ENCODE peak calls at places on chromosomes 7 and 10, in eight cellular contexts. X, R, B, H, O, Y, I and J are unnamed samples.

GRCh38 chr10:110834622-110835219 is 37.0 kb upstream of the PDCD4 start:
- DNase-seq in Y (no peak), R (no peak), I (no peak), X (no peak), O (no peak), B (peak), H (no peak), J (peak)

GRCh38 chr10:103542764-103543616 is 49.5 kb downstream of the NEURL1 start:
- DNase-seq in B (peak), I (peak), R (peak), H (no peak), X (no peak), O (peak), Y (peak), J (peak)

GRCh38 chr10:59622320-59622901 is 87.2 kb downstream of the SLC16A9 start:
- DNase-seq in X (peak), H (peak), I (peak), B (peak), Y (peak), R (peak), O (peak), J (peak)

GRCh38 chr7:140200102-140200989 is 23.6 kb upstream of the KDM7A start:
- DNase-seq in Y (no peak), O (no peak), R (no peak), B (peak), H (no peak), I (peak), X (peak), J (peak)

GRCh38 chr10:102645741-102646609 is 1.7 kb downstream of the TRIM8 start:
- DNase-seq in H (peak), B (peak), R (peak), I (peak), Y (peak), O (peak), X (peak), J (peak)

GRCh38 chr10:64733980-64734379 is 1212.8 kb downstream of the REEP3 start:
- DNase-seq in I (peak), R (peak), O (peak), Y (peak), X (peak), B (peak), H (no peak), J (peak)

GRCh38 chr7:2787251-2787968 is 56.7 kb downstream of the GNA12 start:
- DNase-seq in O (no peak), R (no peak), B (peak), H (no peak), X (no peak), I (no peak), Y (no peak), J (no peak)

GRCh38 chr7:119964640-119965542 is 308.1 kb upstream of the KCND2 start:
- DNase-seq in H (no peak), R (no peak), X (no peak), O (no peak), Y (no peak), I (peak), B (peak), J (peak)

GRCh38 chr7:155218276-155219153 is 79.2 kb upstream of the INSIG1 start:
- DNase-seq in R (no peak), O (no peak), Y (no peak), I (no peak), H (no peak), B (no peak), X (no peak), J (no peak)

GRCh38 chr7:13067036-13067435 is 379.6 kb downstream of the ARL4A start:
- DNase-seq in Y (no peak), H (no peak), B (peak), O (no peak), R (no peak), X (no peak), I (no peak), J (no peak)

GRCh38 chr10:102152545-102152890 is 329 bp downstream of the NOLC1 start:
- DNase-seq in Y (no peak), O (no peak), I (peak), X (peak), H (no peak), B (peak), R (no peak), J (peak)

GRCh38 chr10:21985541-21985940 is 18.0 kb downstream of the DNAJC1 start:
- DNase-seq in Y (no peak), X (no peak), O (no peak), I (no peak), H (no peak), R (no peak), B (peak), J (peak)

GRCh38 chr10:47043928-47044544 is 132.8 kb downstream of the PTPN20 start:
- DNase-seq in H (no peak), I (no peak), B (no peak), R (no peak), O (no peak), X (no peak), Y (no peak), J (no peak)

GRCh38 chr10:70774810-70775678 is 10.1 kb downstream of the TBATA start:
- DNase-seq in B (no peak), I (no peak), O (peak), H (no peak), Y (no peak), X (peak), R (no peak), J (no peak)

GRCh38 chr10:72297281-72297967 is 23.7 kb downstream of the DDIT4 start:
- DNase-seq in Y (peak), R (no peak), H (peak), I (peak), B (peak), X (no peak), O (peak), J (peak)

GRCh38 chr10:661891-662605 is 27.4 kb downstream of the DIP2C start:
- DNase-seq in X (no peak), Y (no peak), O (no peak), B (no peak), R (no peak), I (no peak), H (no peak), J (no peak)

GRCh38 chr7:127845497-127846214 is 185.6 kb downstream of the LRRC4 start:
- DNase-seq in Y (no peak), O (no peak), R (no peak), B (no peak), X (no peak), H (no peak), I (no peak), J (peak)

GRCh38 chr7:45105588-45106188 is 5.8 kb downstream of the TBRG4 start:
- DNase-seq in H (no peak), R (no peak), B (no peak), Y (no peak), O (no peak), I (no peak), X (no peak), J (no peak)

DNA sequence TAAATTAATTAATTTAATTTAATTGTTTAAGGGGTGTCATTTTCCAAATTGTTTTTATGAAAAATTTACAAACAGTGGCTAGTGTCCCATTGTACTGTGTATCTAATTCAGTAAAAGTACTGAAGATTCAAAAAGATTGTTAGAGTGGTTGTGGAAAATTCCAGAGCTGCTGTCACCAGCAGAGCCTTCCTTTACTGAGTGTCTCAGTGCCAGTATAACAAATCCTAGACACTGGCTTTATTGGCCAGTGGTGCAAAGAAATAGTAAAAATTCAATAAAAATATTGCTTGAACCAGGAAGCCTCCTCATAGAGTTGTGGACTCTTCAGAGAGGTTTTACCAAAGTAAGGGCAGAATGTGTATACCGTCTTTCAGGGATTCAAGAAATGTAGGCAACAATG is 23.1 kb upstream of the HERPUD2 start:
- DNase-seq in I (no peak), X (no peak), O (no peak), R (no peak), H (no peak), B (no peak), Y (no peak), J (no peak)
- TF ChIP-seq CTCF in I (no peak), X (no peak), O (no peak), R (no peak), H (no peak), B (no peak), Y (no peak), J (no peak)

DNA sequence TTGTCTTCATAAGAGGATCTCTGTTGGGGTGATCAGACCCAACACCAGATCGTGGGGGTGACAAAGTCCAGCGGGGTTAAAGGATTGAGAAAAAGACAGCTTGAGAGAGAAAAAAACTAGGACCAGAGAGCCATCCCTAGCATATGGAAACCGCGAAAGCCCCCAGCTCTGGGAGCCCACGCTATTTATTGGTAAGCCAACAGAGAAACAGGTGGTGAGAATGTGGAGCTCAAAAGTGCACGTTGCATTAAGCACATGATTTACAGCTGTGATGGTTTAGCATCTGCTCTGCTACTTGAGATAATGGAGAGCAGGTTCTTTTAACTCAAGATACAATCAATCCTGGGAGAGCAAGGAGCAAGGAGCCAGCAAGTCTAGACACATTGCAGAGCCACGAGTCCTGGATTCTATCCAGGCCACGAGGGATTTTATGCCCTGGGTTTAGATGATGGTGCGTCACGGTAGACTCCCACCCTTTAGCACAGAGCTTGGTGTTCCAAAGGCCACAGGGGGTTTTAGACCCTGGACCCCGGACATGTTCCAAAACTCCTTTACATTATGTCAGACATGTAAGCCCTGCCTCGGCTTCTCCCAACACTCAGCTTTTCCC is 755.2 kb upstream of the SORCS1 start:
- DNase-seq in H (no peak), O (no peak), R (no peak), I (no peak), B (peak), Y (no peak), X (no peak), J (no peak)
- TF ChIP-seq CTCF in H (no peak), O (no peak), R (no peak), I (no peak), B (no peak), Y (no peak), X (no peak), J (no peak)

GRCh38 chr10:9766762-9767161 is 1250.9 kb upstream of the CELF2 start:
- DNase-seq in R (no peak), I (no peak), H (no peak), Y (no peak), B (no peak), X (no peak), O (no peak), J (peak)
- TF ChIP-seq CTCF in R (no peak), I (peak), H (no peak), Y (no peak), B (peak), X (no peak), O (no peak), J (peak)

GRCh38 chr10:35007858-35008301 is 82.3 kb downstream of the CUL2 start:
- DNase-seq in I (no peak), Y (no peak), R (no peak), O (no peak), B (peak), H (no peak), X (no peak), J (peak)
- TF ChIP-seq CTCF in I (no peak), Y (no peak), R (no peak), O (no peak), B (no peak), H (no peak), X (no peak), J (no peak)

DNA sequence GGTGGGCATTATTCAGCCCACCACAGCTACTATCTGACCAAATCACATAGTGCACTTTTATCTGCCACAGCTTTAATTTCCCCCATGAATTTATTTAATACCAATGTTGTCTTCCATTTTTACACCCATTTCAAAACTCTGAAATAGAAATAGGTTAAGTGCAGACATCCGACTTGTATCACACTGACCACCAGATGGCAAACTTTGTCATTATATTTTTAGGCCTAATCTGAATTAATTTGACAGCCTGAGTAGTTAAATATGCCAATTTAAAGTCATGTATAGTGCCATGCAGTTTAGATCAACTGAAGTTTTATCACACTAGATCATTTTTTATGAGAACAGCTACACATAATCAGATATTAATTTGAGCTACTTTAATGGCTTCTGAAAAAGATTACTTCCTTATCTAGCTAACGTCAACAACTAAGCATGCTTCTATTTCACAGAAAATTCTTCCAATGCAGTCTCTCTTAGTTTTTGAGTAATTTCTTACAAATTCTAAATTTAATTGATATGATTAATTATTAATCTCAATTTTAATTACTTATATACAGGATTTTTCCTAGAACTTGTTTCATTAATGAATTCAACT is 566.4 kb downstream of the GFRA1 start:
- DNase-seq in B (peak), R (peak), I (peak), Y (no peak), X (peak), H (peak), O (no peak), J (peak)
- TF ChIP-seq CTCF in B (peak), R (peak), I (peak), Y (peak), X (peak), H (peak), O (peak), J (peak)